ENCODE peak calls at places on chromosomes 2 and 18, in nine cellular contexts. Y, M, A, C, Q, W, I, X and O are unnamed samples.
A peak's percentile ranks its signal among the peaks of the same experiment; 100 is the strongest.

GRCh38 chr2:232698552-232699091 is 1.5 kb downstream of the GIGYF2 start:
- DNase-seq in Y (no peak), M (no peak), A (no peak), C (no peak), Q (peak; percentile 14), W (no peak), I (no peak), X (no peak), O (no peak)

GRCh38 chr2:70089946-70090523 is 2.8 kb downstream of the PCBP1 start:
- DNase-seq in Y (no peak), M (no peak), A (no peak), C (no peak), Q (peak; percentile 70), W (no peak), I (peak; percentile 58), X (no peak), O (no peak)

GRCh38 chr18:31112804-31113203 is 10.6 kb upstream of the DSC2 start:
- DNase-seq in Y (no peak), M (no peak), A (no peak), C (no peak), Q (no peak), W (no peak), I (no peak), X (no peak), O (no peak)

GRCh38 chr18:80033181-80034067 is 810 bp upstream of the RBFA start:
- DNase-seq in Y (no peak), M (no peak), A (no peak), C (peak; percentile 6), Q (no peak), W (no peak), I (peak; percentile 92), X (peak; percentile 54), O (peak; percentile 30)

GRCh38 chr18:46073474-46074331 is 1.6 kb upstream of the PSTPIP2 start:
- DNase-seq in Y (peak; percentile 64), M (no peak), A (peak; percentile 63), C (peak; percentile 85), Q (peak; percentile 66), W (peak; percentile 51), I (peak; percentile 83), X (peak; percentile 48), O (peak; percentile 75)

GRCh38 chr2:65130440-65131175 is 702 bp upstream of the RAB1A start:
- DNase-seq in Y (no peak), M (no peak), A (no peak), C (no peak), Q (no peak), W (no peak), I (no peak), X (no peak), O (no peak)

GRCh38 chr2:131121464-131121863 is 16.3 kb downstream of the PLEKHB2 start:
- DNase-seq in Y (no peak), M (no peak), A (no peak), C (peak; percentile 29), Q (no peak), W (no peak), I (no peak), X (peak; percentile 60), O (no peak)

GRCh38 chr2:214395040-214395439 is 15.8 kb upstream of the VWC2L start:
- DNase-seq in Y (no peak), M (no peak), A (no peak), C (peak; percentile 61), Q (no peak), W (no peak), I (no peak), X (no peak), O (peak; percentile 57)

GRCh38 chr2:109257653-109258052 is 128.6 kb downstream of the SH3RF3 start:
- DNase-seq in Y (no peak), M (no peak), A (no peak), C (no peak), Q (no peak), W (no peak), I (no peak), X (peak; percentile 32), O (no peak)

GRCh38 chr2:30421551-30422436 is 25.3 kb upstream of the LCLAT1 start:
- DNase-seq in Y (no peak), M (no peak), A (peak; percentile 27), C (no peak), Q (peak; percentile 46), W (no peak), I (no peak), X (peak; percentile 65), O (peak; percentile 23)

DNA sequence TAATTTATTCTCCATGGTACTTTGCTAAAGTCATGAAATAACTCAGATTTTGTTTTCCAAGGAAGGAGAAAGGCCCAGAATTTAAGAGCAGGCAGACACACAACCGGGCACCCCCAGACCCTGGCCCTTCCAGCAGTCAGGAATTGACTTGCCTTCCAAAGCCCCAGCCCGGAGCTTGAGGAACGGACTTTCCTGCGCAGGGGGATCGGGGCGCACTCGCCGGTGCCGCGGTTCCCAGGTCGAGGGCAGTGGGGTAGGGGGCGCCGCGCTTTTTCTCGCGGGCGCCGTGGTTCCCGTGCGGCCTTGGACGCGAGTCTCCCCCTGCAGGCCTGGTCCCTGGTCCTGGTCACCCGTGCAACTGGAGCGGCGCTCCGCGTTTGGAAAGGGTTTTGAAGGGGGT is 1.2 kb downstream of the ZNF236 start:
- DNase-seq in Y (no peak), M (peak; percentile 61), A (no peak), C (no peak), Q (peak; percentile 61), W (no peak), I (no peak), X (peak; percentile 38), O (peak; percentile 31)
- TF ChIP-seq CTCF in Y (no peak), M (no peak), A (no peak), C (peak; percentile 21), Q (peak; percentile 25), W (peak; percentile 57), I (no peak), X (peak; percentile 48), O (peak; percentile 18)

GRCh38 chr2:41759880-41760279 is 287.9 kb upstream of the PKDCC start:
- DNase-seq in Y (no peak), M (no peak), A (no peak), C (no peak), Q (no peak), W (no peak), I (no peak), X (no peak), O (no peak)
- TF ChIP-seq CTCF in Y (no peak), M (no peak), A (no peak), C (no peak), Q (no peak), W (no peak), I (no peak), X (no peak), O (no peak)

GRCh38 chr2:223669453-223670225 is 67.5 kb upstream of the SCG2 start:
- DNase-seq in Y (no peak), M (no peak), A (peak; percentile 35), C (no peak), Q (no peak), W (no peak), I (peak; percentile 28), X (peak; percentile 81), O (no peak)

DNA sequence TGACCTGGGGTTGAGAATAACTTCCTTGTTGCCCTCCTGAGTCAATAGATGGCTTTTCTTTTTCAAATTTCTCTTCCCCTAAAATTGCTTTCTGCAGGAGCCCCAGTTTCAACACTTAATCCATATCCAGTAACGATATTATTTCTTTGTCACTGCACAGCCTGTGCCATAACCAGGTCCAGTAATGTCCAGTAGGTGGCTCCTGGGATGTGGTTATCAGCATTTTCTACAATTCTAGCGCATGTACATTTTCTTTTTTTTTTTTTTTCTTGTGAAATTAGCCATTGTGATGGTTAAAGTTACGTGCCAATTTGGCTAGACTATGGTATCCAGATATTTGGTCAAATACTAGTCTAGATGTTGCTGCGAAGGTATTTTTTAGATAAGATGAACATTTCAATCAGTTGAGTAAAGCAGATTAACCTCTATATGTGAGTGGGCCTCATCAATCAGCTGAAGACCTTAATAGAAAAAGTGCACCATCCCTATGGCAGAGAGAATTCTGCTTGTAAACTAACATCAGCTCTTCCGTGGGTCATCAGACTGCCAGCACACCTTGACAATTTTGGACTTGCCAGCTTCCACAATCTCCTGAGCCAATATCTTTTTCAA is 72.9 kb upstream of the SCG2 start:
- DNase-seq in Y (no peak), M (no peak), A (peak; percentile 46), C (peak; percentile 61), Q (peak; percentile 30), W (peak; percentile 54), I (no peak), X (peak; percentile 20), O (peak; percentile 51)
- TF ChIP-seq CTCF in Y (no peak), M (peak; percentile 31), A (peak; percentile 87), C (peak; percentile 85), Q (peak; percentile 44), W (peak; percentile 73), I (no peak), X (peak; percentile 86), O (peak; percentile 81)

GRCh38 chr2:72367530-72368225 is 220.0 kb upstream of the CYP26B1 start:
- DNase-seq in Y (peak; percentile 61), M (peak; percentile 58), A (peak; percentile 98), C (peak; percentile 97), Q (no peak), W (peak; percentile 82), I (no peak), X (peak; percentile 85), O (peak; percentile 100)
- TF ChIP-seq CTCF in Y (no peak), M (peak; percentile 7), A (peak; percentile 64), C (peak; percentile 61), Q (no peak), W (peak; percentile 34), I (no peak), X (peak; percentile 51), O (peak; percentile 89)